ENCODE peak calls at places on chromosomes 7 and 10, in four cellular contexts. One of them, this sample, is unnamed. For H3K4me1, the result is how much of the 10 kb centered on the place peaks cover.

GRCh38 chr7:116572036-116572435 is 47.2 kb downstream of the CAV1 start:
- DNase-seq in hepatocyte: no peak
- DNase-seq in fibroblast of lung: no peak
- DNase-seq in PC-3: no peak
- DNase-seq in this sample: no peak

GRCh38 chr10:11086177-11086576 is 68.5 kb downstream of the CELF2 start:
- DNase-seq in hepatocyte: peak
- DNase-seq in fibroblast of lung: no peak
- DNase-seq in PC-3: no peak
- DNase-seq in this sample: no peak

GRCh38 chr7:145633513-145633912 is 483.1 kb upstream of the CNTNAP2 start:
- DNase-seq in hepatocyte: no peak
- DNase-seq in fibroblast of lung: peak
- DNase-seq in PC-3: peak
- DNase-seq in this sample: no peak

GRCh38 chr10:127302343-127302742 is 106.0 kb upstream of the INSYN2A start:
- DNase-seq in hepatocyte: no peak
- DNase-seq in fibroblast of lung: no peak
- DNase-seq in PC-3: no peak
- DNase-seq in this sample: no peak

GRCh38 chr7:143408686-143409551 is at the start of gene EPHA1:
- DNase-seq in hepatocyte: peak
- DNase-seq in fibroblast of lung: no peak
- DNase-seq in PC-3: peak
- DNase-seq in this sample: peak

GRCh38 chr10:56782503-56782902 is 421.4 kb upstream of the ZWINT start:
- DNase-seq in hepatocyte: no peak
- DNase-seq in fibroblast of lung: no peak
- DNase-seq in PC-3: no peak
- DNase-seq in this sample: no peak

GRCh38 chr7:93921607-93922446 is at the start of gene GNG11:
- DNase-seq in hepatocyte: peak
- DNase-seq in fibroblast of lung: peak
- DNase-seq in PC-3: peak
- DNase-seq in this sample: peak

GRCh38 chr7:106128846-106129245 is 16.7 kb upstream of the SYPL1 start:
- DNase-seq in hepatocyte: no peak
- DNase-seq in fibroblast of lung: no peak
- DNase-seq in PC-3: no peak
- DNase-seq in this sample: no peak

GRCh38 chr7:45573636-45574470 is at the start of gene ADCY1:
- DNase-seq in hepatocyte: peak
- DNase-seq in fibroblast of lung: no peak
- DNase-seq in PC-3: no peak
- DNase-seq in this sample: no peak

GRCh38 chr7:131355917-131356777 is 28.5 kb downstream of the MKLN1 start:
- DNase-seq in hepatocyte: peak
- DNase-seq in fibroblast of lung: peak
- DNase-seq in PC-3: no peak
- DNase-seq in this sample: no peak

GRCh38 chr7:116089293-116089692 is 58.7 kb upstream of the TFEC start:
- DNase-seq in hepatocyte: no peak
- DNase-seq in fibroblast of lung: no peak
- DNase-seq in PC-3: peak
- DNase-seq in this sample: no peak

GRCh38 chr10:21048086-21048485 is 151.0 kb upstream of the NEBL start:
- DNase-seq in hepatocyte: no peak
- DNase-seq in fibroblast of lung: peak
- DNase-seq in PC-3: peak
- DNase-seq in this sample: no peak

GRCh38 chr7:16409777-16410176 is 11.6 kb downstream of the CRPPA start:
- DNase-seq in hepatocyte: no peak
- DNase-seq in fibroblast of lung: no peak
- DNase-seq in PC-3: no peak
- DNase-seq in this sample: no peak

GRCh38 chr10:79090134-79090803 is 21.5 kb downstream of the ZMIZ1 start:
- DNase-seq in hepatocyte: no peak
- DNase-seq in fibroblast of lung: no peak
- DNase-seq in PC-3: peak
- DNase-seq in this sample: peak

DNA sequence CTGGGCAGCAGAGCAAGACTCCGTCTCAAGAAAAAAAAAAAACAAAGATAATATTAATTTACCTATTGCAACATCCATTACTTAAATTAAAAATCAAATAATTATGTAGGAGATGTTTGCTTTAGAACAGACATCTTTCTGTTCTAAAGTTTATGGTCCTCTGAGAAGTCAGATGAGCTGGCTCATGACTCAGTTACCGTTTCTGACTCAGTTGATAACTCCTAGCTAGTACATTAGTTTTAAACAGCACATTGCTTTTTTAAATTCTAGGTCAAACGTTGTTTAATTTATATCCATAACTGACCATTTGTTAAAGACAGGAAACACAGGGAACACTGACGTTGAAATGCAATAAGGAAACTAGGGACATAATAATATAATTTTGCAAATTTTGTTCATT is 162.7 kb downstream of the ETV1 start:
- DNase-seq in hepatocyte: no peak
- DNase-seq in fibroblast of lung: peak
- DNase-seq in PC-3: peak
- DNase-seq in this sample: no peak
- H2AFZ ChIP-seq in hepatocyte: no peak
- H2AFZ ChIP-seq in fibroblast of lung: no peak
- H2AFZ ChIP-seq in PC-3: peak
- H2AFZ ChIP-seq in this sample: no peak

GRCh38 chr7:55570218-55570873 is 2.0 kb downstream of the VOPP1 start:
- DNase-seq in hepatocyte: no peak
- DNase-seq in fibroblast of lung: no peak
- DNase-seq in PC-3: no peak
- DNase-seq in this sample: no peak
- H3K4me1 ChIP-seq in hepatocyte: under half
- H3K4me1 ChIP-seq in fibroblast of lung: under half
- H3K4me1 ChIP-seq in PC-3: under half
- H3K4me1 ChIP-seq in this sample: half or more

DNA sequence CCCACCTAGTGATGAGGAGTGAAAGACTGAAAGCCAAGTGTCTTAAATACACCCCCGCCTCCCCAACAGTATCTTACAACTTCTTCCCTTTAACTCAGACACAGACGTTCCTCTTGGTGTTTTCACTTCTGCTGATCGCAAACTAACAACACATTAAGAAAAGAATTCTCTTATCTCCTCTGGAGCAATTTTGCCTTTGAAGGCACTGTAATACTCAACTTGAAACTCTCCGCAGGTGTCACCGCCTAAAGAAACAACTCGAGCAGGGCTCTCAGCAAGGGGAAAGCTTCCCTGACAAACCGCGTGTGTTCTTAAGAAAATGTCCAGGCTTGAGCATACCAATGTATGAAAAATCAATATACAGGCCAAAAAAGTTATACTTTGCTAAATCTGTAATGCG is 445 bp downstream of the SEMA3C start:
- DNase-seq in hepatocyte: peak
- DNase-seq in fibroblast of lung: no peak
- DNase-seq in PC-3: peak
- DNase-seq in this sample: peak
- H2AFZ ChIP-seq in hepatocyte: peak
- H2AFZ ChIP-seq in fibroblast of lung: no peak
- H2AFZ ChIP-seq in PC-3: peak
- H2AFZ ChIP-seq in this sample: peak

GRCh38 chr10:6400331-6400730 is 179.7 kb downstream of the PRKCQ start:
- DNase-seq in hepatocyte: no peak
- DNase-seq in fibroblast of lung: no peak
- DNase-seq in PC-3: no peak
- DNase-seq in this sample: no peak
- H3K4me1 ChIP-seq in hepatocyte: under half
- H3K4me1 ChIP-seq in fibroblast of lung: under half
- H3K4me1 ChIP-seq in PC-3: under half
- H3K4me1 ChIP-seq in this sample: under half

DNA sequence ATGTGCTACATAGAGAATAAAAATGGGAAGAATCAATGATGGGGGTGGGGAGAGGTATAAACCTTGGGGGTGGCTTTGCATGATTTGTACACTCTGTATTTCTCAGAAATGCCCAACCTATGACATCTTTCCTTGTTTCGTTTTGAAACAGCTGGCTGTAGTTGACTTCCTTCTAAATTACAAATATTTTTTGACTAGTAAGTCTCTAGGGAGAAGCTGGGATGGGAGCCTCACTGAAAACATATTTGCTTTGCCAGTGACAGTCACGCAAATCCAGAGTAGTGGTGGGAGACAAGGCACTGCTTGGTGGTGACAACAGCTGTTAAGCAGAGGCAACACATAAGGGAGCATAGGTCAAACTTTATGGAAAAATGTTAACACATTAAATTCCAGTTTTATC is 440.5 kb downstream of the SEMA3D start:
- DNase-seq in hepatocyte: peak
- DNase-seq in fibroblast of lung: peak
- DNase-seq in PC-3: no peak
- DNase-seq in this sample: no peak
- H2AFZ ChIP-seq in hepatocyte: no peak
- H2AFZ ChIP-seq in fibroblast of lung: no peak
- H2AFZ ChIP-seq in PC-3: no peak
- H2AFZ ChIP-seq in this sample: no peak